ENCODE peak calls at places on chromosomes 12 and 14, in four cellular contexts. Z is prostate gland, R is fibroblast of lung, D is heart right ventricle. G is an unnamed sample. For H3K36me3, the result is how much of the 10 kb centered on the place peaks cover.

GRCh38 chr12:85036241-85036707 is at the start of the genes LRRIQ1 and TSPAN19:
- DNase-seq in Z (peak), R (peak), D (peak), G (peak)

GRCh38 chr12:77324763-77325468 is 259.5 kb upstream of the E2F7 start:
- DNase-seq in Z (peak), R (peak), D (peak), G (no peak)

GRCh38 chr12:42498549-42499247 is 90.8 kb downstream of the PRICKLE1 start:
- DNase-seq in Z (no peak), R (no peak), D (no peak), G (no peak)

GRCh38 chr12:127400231-127400630 is 866.7 kb upstream of the TMEM132C start:
- DNase-seq in Z (no peak), R (no peak), D (no peak), G (no peak)

GRCh38 chr14:95609398-95609990 is 74.6 kb downstream of the GLRX5 start:
- DNase-seq in Z (peak), R (peak), D (peak), G (no peak)

GRCh38 chr12:64269161-64269560 is 47.1 kb upstream of the KICS2 start:
- DNase-seq in Z (no peak), R (no peak), D (no peak), G (no peak)

GRCh38 chr12:115323223-115323905 is 639.4 kb upstream of the TBX3 start:
- DNase-seq in Z (no peak), R (peak), D (no peak), G (no peak)

GRCh38 chr14:60215520-60216195 is 33.4 kb upstream of the PPM1A start:
- DNase-seq in Z (no peak), R (no peak), D (no peak), G (no peak)

GRCh38 chr14:75040497-75040896 is 10.8 kb downstream of the MLH3 start:
- DNase-seq in Z (no peak), R (no peak), D (no peak), G (no peak)

GRCh38 chr14:20455355-20456300 is 602 bp downstream of the APEX1 start:
- DNase-seq in Z (no peak), R (peak), D (no peak), G (no peak)

GRCh38 chr12:76533331-76533730 is 26.2 kb downstream of the OSBPL8 start:
- DNase-seq in Z (no peak), R (no peak), D (no peak), G (no peak)

GRCh38 chr14:22656945-22657711 is 13.0 kb upstream of the OR6J1 start:
- DNase-seq in Z (no peak), R (no peak), D (no peak), G (peak)

GRCh38 chr12:16880864-16881285 is 274.9 kb upstream of the LMO3 start:
- DNase-seq in Z (no peak), R (no peak), D (no peak), G (no peak)

GRCh38 chr12:100566887-100567637 is 6.4 kb upstream of the GAS2L3 start:
- DNase-seq in Z (no peak), R (peak), D (peak), G (no peak)

GRCh38 chr14:35571598-35571997 is 37.6 kb downstream of the INSM2 start:
- DNase-seq in Z (no peak), R (no peak), D (no peak), G (no peak)

DNA sequence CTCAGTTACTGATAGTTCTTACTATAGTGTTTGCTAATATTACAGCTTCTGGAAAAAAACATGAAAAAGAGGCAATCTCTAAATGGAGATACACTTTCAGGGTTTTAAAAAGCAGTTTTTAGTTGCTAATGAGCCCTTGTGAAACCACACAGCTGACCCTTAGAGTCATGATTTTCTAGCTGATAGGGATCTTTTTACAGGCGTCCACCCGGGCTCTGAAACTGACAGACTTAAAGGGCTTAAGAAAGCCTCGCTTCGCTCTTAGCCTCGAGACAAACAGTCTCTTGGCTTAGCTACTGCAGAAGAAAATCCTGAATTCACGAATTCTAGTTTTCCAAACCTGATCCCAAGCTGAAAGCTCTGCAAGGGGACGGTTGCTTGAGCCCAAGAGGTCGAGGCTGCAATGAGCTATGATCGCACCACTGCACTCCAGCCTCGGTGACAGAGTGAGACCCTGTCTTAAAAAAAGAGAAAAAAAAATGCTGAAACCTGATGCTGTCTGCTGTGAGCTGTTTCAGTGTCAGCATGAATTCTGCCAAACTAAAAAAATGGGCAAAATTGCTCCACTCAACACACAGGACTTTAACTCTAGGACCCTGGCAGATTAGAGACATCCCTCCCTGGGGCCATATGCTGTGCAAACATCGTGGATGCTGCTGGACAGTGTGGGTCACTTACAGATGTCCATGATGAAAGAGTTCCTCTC is 3.0 kb upstream of the HPD start:
- DNase-seq in Z (no peak), R (peak), D (no peak), G (no peak)
- H3K4me3 ChIP-seq in Z (no peak), R (peak), D (no peak), G (no peak)

GRCh38 chr12:132027636-132028035 is 77.9 kb downstream of the EP400 start:
- DNase-seq in Z (no peak), R (no peak), D (no peak), G (no peak)
- H3K36me3 ChIP-seq in Z (under half), R (under half), D (under half), G (under half)

DNA sequence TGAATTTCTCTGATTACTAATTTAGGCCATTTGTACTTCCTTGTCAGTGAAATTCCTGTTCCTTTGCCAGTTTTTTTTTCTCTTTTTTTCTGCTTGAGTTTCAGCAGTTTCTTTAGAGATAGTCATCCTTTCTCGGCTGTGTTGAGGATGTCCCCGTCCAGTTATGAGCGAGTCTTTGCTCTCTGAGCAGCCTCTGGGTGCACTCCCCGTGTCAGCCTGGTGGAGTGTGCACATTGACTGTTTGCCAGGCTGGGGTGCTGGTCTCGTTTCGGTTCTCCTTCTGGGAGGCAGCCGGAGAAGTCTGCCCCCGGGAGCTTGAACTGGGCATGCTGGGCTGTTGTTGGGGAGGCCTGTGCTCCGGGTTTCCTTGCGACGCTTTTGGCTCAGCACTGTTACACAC is 3.0 kb downstream of the PACS2 start:
- DNase-seq in Z (no peak), R (peak), D (no peak), G (no peak)
- TF ChIP-seq CTCF in Z (no peak), R (peak), D (peak), G (no peak)

GRCh38 chr14:70810621-70811020 is 1.3 kb upstream of the MAP3K9 start:
- DNase-seq in Z (no peak), R (no peak), D (no peak), G (no peak)
- H3K4me3 ChIP-seq in Z (peak), R (no peak), D (no peak), G (peak)

GRCh38 chr12:57143454-57143853 is 4.0 kb downstream of the LRP1-AS start:
- DNase-seq in Z (no peak), R (no peak), D (no peak), G (no peak)
- H3K36me3 ChIP-seq in Z (under half), R (half or more), D (under half), G (under half)

DNA sequence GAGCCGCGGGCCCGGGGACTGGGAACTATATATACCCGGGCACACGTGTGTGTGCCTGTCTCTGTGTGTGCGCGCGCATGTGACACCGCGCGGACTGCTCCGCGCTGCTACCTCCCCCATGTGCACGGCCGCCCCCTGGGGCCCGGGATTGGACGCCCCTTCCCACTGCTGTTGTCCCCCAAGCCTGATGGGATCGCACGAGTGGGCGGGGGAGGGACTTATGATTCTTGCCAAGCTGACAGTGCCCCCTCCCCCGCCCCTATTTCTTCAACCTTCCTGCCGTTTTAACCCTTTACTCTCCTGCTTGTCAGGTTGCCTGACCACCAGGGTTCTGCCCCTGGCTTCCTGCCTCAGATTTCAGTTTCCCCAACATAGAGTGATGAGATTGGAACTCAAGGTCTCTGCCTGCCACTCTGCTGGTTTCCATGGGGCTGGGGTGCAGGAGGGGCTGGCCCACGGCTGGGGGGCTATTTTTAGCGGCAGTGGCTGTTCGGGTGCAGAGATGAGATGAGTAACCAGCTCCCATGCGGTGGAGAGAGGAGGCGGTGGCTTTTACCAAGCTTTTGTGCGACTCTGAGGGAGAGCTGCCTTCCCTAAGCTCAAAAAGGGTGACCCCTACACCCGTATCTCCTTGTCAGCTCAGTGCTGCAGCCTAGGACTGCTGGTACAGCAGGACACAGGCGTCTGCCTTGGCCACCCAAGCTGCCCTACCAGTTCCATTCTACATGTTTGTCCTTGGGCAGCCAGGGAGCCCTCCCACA is at the start of gene DDN:
- DNase-seq in Z (no peak), R (peak), D (no peak), G (no peak)
- TF ChIP-seq CTCF in Z (no peak), R (no peak), D (no peak), G (no peak)

DNA sequence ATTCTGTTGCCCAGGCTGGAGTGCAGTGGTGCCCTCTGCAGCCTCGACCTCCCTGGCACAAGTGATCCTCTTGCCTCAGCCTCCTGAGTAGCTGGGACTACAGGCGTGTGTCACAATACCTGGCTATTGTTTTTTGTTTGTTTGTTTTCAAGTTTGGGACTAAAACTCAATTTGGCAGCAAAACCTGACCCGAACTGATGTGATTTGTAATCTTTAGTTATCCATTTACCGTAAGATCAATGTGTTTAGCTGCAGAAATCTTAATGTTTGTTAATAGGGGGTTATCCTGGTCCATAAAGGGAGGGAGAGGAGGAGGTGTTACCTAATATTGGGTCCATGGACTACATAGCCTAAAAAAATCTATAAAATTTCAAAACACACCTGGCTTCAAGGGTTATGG is 738 bp upstream of the C1S start:
- DNase-seq in Z (no peak), R (no peak), D (no peak), G (no peak)
- H3K4me3 ChIP-seq in Z (no peak), R (no peak), D (no peak), G (no peak)

DNA sequence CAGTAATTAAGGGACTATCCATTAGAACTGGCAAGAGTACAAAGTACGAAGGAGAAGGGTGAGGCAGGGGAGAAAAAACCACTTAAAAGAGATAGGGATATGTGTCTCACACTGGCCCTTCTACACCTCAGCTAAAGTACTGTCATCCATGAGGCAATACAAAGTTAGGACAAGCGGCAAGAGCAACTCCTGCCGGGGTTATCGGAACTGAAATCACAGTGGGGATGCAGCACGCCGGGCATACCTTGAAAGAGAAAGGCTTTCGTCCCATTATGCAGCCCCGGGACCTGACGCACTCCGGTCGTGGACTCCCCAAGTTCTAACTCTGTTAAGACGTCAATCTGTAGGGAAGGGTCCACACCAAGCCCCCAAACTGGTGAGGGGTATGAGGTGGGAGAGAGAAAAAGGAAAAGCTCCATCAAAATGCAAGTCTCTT is 1.1 kb downstream of the NELL2 start:
- DNase-seq in Z (no peak), R (no peak), D (no peak), G (no peak)
- H3K36me3 ChIP-seq in Z (under half), R (under half), D (under half), G (under half)